ENCODE peak calls at places on chromosomes 1 and 21, in six cellular contexts. M is vagina, Y is cardiac muscle cell, O is NB4, J is fibroblast of lung, Z is ovary. U is an unnamed sample.

GRCh38 chr1:92713939-92714338 is 71.0 kb downstream of the EVI5 start:
- DNase-seq in M (no peak), Y (no peak), O (no peak), J (no peak), Z (no peak), U (no peak)

GRCh38 chr1:226597616-226598454 is 49.3 kb downstream of the STUM start:
- DNase-seq in M (no peak), Y (no peak), O (no peak), J (no peak), Z (peak; percentile 4), U (no peak)

GRCh38 chr1:12132078-12132477 is 34.7 kb upstream of the TNFRSF1B start:
- DNase-seq in M (no peak), Y (no peak), O (no peak), J (peak; percentile 25), Z (no peak), U (no peak)

GRCh38 chr1:190436615-190437014 is 41.0 kb downstream of the BRINP3 start:
- DNase-seq in M (no peak), Y (peak; percentile 47), O (peak; percentile 26), J (peak; percentile 36), Z (no peak), U (peak; percentile 28)

GRCh38 chr1:210635108-210635507 is 306.4 kb downstream of the HHAT start:
- DNase-seq in M (no peak), Y (no peak), O (no peak), J (no peak), Z (no peak), U (no peak)

GRCh38 chr1:8789314-8790214 is 27.9 kb downstream of the RERE start:
- DNase-seq in M (no peak), Y (peak; percentile 35), O (no peak), J (no peak), Z (no peak), U (no peak)

GRCh38 chr1:191993549-191993948 is 164.7 kb upstream of the RGS18 start:
- DNase-seq in M (no peak), Y (peak; percentile 62), O (peak; percentile 42), J (no peak), Z (no peak), U (no peak)

GRCh38 chr1:202615501-202616354 is 94.5 kb downstream of the SYT2 start:
- DNase-seq in M (no peak), Y (peak; percentile 88), O (peak; percentile 96), J (peak; percentile 84), Z (no peak), U (peak; percentile 79)

GRCh38 chr1:79124756-79125155 is 118.2 kb upstream of the ADGRL4 start:
- DNase-seq in M (no peak), Y (no peak), O (no peak), J (peak; percentile 16), Z (no peak), U (no peak)

GRCh38 chr1:23619299-23620188 is 60.2 kb upstream of the ID3 start:
- DNase-seq in M (no peak), Y (peak; percentile 30), O (no peak), J (peak; percentile 24), Z (no peak), U (no peak)

GRCh38 chr1:19505694-19506457 is 20.5 kb upstream of the CAPZB start:
- DNase-seq in M (no peak), Y (no peak), O (peak; percentile 90), J (no peak), Z (peak; percentile 78), U (no peak)

GRCh38 chr21:39556176-39556575 is 56.6 kb upstream of the B3GALT5 start:
- DNase-seq in M (no peak), Y (no peak), O (no peak), J (no peak), Z (no peak), U (no peak)

GRCh38 chr1:100883963-100884362 is 10.7 kb downstream of the EXTL2 start:
- DNase-seq in M (no peak), Y (peak; percentile 57), O (peak; percentile 12), J (peak; percentile 67), Z (no peak), U (peak; percentile 58)

GRCh38 chr1:207993477-207994445 is 82.8 kb upstream of the CD34 start:
- DNase-seq in M (peak; percentile 77), Y (peak; percentile 32), O (peak; percentile 17), J (no peak), Z (no peak), U (no peak)

GRCh38 chr1:10070206-10070605 is 37.4 kb downstream of the UBE4B start:
- DNase-seq in M (no peak), Y (no peak), O (no peak), J (peak; percentile 25), Z (no peak), U (no peak)

DNA sequence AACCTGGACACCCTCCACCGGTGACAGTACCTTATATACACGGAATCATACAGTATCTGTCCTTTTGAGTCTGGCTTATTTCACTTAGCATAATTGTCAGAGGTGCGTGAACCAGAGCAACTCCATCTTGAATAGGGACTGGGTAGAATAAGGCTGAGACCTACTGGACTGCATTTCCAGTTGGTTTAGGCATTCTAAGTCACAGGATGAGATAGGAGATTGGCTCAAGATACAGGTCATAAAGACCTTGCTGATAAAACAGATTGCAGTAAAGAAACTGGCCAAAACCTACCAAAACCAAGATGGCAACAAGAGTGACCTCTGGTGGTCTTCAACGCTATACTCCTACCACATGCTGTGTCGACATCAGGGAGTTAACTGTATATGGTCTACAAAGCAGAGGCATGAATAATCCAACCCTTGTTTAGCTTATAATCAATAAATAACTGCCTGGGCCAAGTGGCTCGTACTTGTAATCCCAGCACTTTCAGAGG is 1.4 kb upstream of the FDPS start:
- DNase-seq in M (no peak), Y (peak; percentile 66), O (peak; percentile 83), J (peak; percentile 38), Z (no peak), U (no peak)
- TF ChIP-seq CTCF in M (no peak), Y (peak; percentile 43), O (peak; percentile 32), J (peak; percentile 48), Z (no peak), U (peak; percentile 27)

GRCh38 chr1:30752651-30752908 is 5.0 kb downstream of the LAPTM5 start:
- DNase-seq in M (no peak), Y (no peak), O (no peak), J (no peak), Z (no peak), U (no peak)

GRCh38 chr1:30751830-30752650 is 5.5 kb downstream of the LAPTM5 start:
- DNase-seq in M (no peak), Y (no peak), O (no peak), J (no peak), Z (no peak), U (no peak)

GRCh38 chr1:30754684-30755171 is 2.8 kb downstream of the LAPTM5 start:
- DNase-seq in M (no peak), Y (no peak), O (peak; percentile 54), J (no peak), Z (no peak), U (no peak)

GRCh38 chr1:30755334-30755733 is 2.2 kb downstream of the LAPTM5 start:
- DNase-seq in M (no peak), Y (no peak), O (no peak), J (no peak), Z (no peak), U (no peak)

DNA sequence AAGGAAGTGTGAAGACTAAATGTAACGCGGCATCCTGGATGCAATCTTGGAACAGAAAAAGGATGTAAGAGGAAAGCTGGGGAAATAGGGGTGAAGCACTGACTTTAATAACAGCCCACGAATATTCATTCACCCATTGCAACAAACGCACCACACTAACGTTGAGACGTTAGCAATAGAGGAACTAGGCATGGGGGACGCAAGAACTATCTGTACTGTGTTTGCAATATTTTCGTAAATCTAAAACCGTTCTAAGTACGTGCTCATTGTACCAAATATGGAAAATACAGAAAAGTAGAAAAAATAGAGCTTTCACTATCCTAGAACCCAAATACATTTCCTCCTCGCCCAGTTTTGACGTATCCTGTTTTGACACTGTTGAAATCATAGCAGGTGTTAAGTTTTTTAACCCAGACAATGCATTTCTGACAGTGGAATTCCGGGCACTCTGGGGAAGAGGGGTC is 3.9 kb downstream of the LAPTM5 start:
- DNase-seq in M (no peak), Y (no peak), O (peak; percentile 67), J (no peak), Z (no peak), U (no peak)
- H3K4me3 ChIP-seq in M (no peak overlapping the region), Y (no peak overlapping the region), O (peak overlapping the region; percentile 29), J (no peak overlapping the region), Z (no peak overlapping the region), U (no peak overlapping the region)

GRCh38 chr1:25501235-25502058 is 42.0 kb upstream of the LDLRAP1 start:
- DNase-seq in M (no peak), Y (peak; percentile 65), O (no peak), J (peak; percentile 42), Z (no peak), U (no peak)
- TF ChIP-seq CTCF in M (no peak), Y (peak; percentile 27), O (peak; percentile 37), J (peak; percentile 8), Z (no peak), U (no peak)

GRCh38 chr1:2049225-2049516 is 1.0 kb upstream of the PRKCZ start:
- DNase-seq in M (no peak), Y (no peak), O (no peak), J (no peak), Z (no peak), U (no peak)
- H3K4me3 ChIP-seq in M (peak overlapping the region; percentile 56), Y (no peak overlapping the region), O (no peak overlapping the region), J (no peak overlapping the region), Z (no peak overlapping the region), U (no peak overlapping the region)

GRCh38 chr1:230798187-230798484 is 50.9 kb downstream of the CAPN9 start:
- DNase-seq in M (no peak), Y (no peak), O (no peak), J (no peak), Z (no peak), U (no peak)

GRCh38 chr1:230798491-230798890 is 51.3 kb downstream of the CAPN9 start:
- DNase-seq in M (peak; percentile 42), Y (no peak), O (no peak), J (no peak), Z (no peak), U (no peak)

GRCh38 chr1:230796626-230797025 is 49.4 kb downstream of the CAPN9 start:
- DNase-seq in M (no peak), Y (no peak), O (no peak), J (no peak), Z (no peak), U (no peak)

GRCh38 chr1:230794871-230795645 is 47.9 kb downstream of the CAPN9 start:
- DNase-seq in M (peak; percentile 49), Y (no peak), O (no peak), J (no peak), Z (no peak), U (no peak)

GRCh38 chr1:230797376-230798186 is 50.4 kb downstream of the CAPN9 start:
- DNase-seq in M (peak; percentile 82), Y (peak; percentile 86), O (peak; percentile 44), J (peak; percentile 64), Z (peak; percentile 72), U (peak; percentile 70)
- TF ChIP-seq CTCF in M (peak; percentile 68), Y (peak; percentile 83), O (peak; percentile 19), J (peak; percentile 83), Z (peak; percentile 82), U (peak; percentile 87)

GRCh38 chr21:32414579-32415358 is 2.3 kb downstream of the EVA1C start:
- DNase-seq in M (no peak), Y (peak; percentile 55), O (no peak), J (peak; percentile 52), Z (no peak), U (no peak)

GRCh38 chr21:32413697-32414578 is 1.4 kb downstream of the EVA1C start:
- DNase-seq in M (no peak), Y (peak; percentile 78), O (no peak), J (peak; percentile 62), Z (peak; percentile 63), U (no peak)

GRCh38 chr21:32412998-32413504 is 545 bp downstream of the EVA1C start:
- DNase-seq in M (no peak), Y (peak; percentile 31), O (no peak), J (no peak), Z (peak; percentile 60), U (no peak)

GRCh38 chr21:32415999-32416398 is 3.5 kb downstream of the EVA1C start:
- DNase-seq in M (no peak), Y (peak; percentile 37), O (no peak), J (no peak), Z (no peak), U (no peak)

GRCh38 chr21:32415451-32415850 is 2.9 kb downstream of the EVA1C start:
- DNase-seq in M (no peak), Y (no peak), O (no peak), J (no peak), Z (no peak), U (no peak)
- H3K4me3 ChIP-seq in M (peak overlapping the region; percentile 83), Y (no peak overlapping the region), O (no peak overlapping the region), J (no peak overlapping the region), Z (no peak overlapping the region), U (no peak overlapping the region)